ENCODE peak calls at places on chromosomes 3 and 15, in six cellular contexts. One of them, this sample, is unnamed.
A peak's percentile ranks its signal among the peaks of the same experiment; 100 is the strongest.

GRCh38 chr15:59005579-59005978 is 18.1 kb downstream of the RNF111 start:
- DNase-seq in PC-3: no peak
- DNase-seq in neuronal stem cell: no peak
- DNase-seq in lung: no peak
- DNase-seq in GM23248: peak; percentile 24
- DNase-seq in mesendoderm: no peak
- DNase-seq in this sample: no peak

GRCh38 chr3:16070707-16071106 is 103.8 kb upstream of the GALNT15 start:
- DNase-seq in PC-3: no peak
- DNase-seq in neuronal stem cell: no peak
- DNase-seq in lung: no peak
- DNase-seq in GM23248: no peak
- DNase-seq in mesendoderm: no peak
- DNase-seq in this sample: no peak

GRCh38 chr3:46699846-46700523 is 1.2 kb upstream of the TMIE start:
- DNase-seq in PC-3: no peak
- DNase-seq in neuronal stem cell: no peak
- DNase-seq in lung: peak; percentile 68
- DNase-seq in GM23248: no peak
- DNase-seq in mesendoderm: no peak
- DNase-seq in this sample: no peak

GRCh38 chr3:147359177-147360062 is 46.9 kb downstream of the ZIC4 start:
- DNase-seq in PC-3: no peak
- DNase-seq in neuronal stem cell: no peak
- DNase-seq in lung: no peak
- DNase-seq in GM23248: no peak
- DNase-seq in mesendoderm: no peak
- DNase-seq in this sample: no peak

GRCh38 chr15:73647259-73648026 is 14.3 kb upstream of the NPTN start:
- DNase-seq in PC-3: peak; percentile 91
- DNase-seq in neuronal stem cell: no peak
- DNase-seq in lung: no peak
- DNase-seq in GM23248: peak; percentile 32
- DNase-seq in mesendoderm: no peak
- DNase-seq in this sample: peak; percentile 84

GRCh38 chr15:40065166-40065565 is 26.2 kb upstream of the SRP14 start:
- DNase-seq in PC-3: no peak
- DNase-seq in neuronal stem cell: no peak
- DNase-seq in lung: no peak
- DNase-seq in GM23248: no peak
- DNase-seq in mesendoderm: no peak
- DNase-seq in this sample: no peak

GRCh38 chr3:159751141-159751540 is 237.5 kb upstream of the IL12A start:
- DNase-seq in PC-3: no peak
- DNase-seq in neuronal stem cell: no peak
- DNase-seq in lung: no peak
- DNase-seq in GM23248: peak; percentile 66
- DNase-seq in mesendoderm: no peak
- DNase-seq in this sample: no peak

GRCh38 chr3:119927190-119927589 is 145.3 kb downstream of the NR1I2 start:
- DNase-seq in PC-3: no peak
- DNase-seq in neuronal stem cell: no peak
- DNase-seq in lung: no peak
- DNase-seq in GM23248: no peak
- DNase-seq in mesendoderm: no peak
- DNase-seq in this sample: no peak

DNA sequence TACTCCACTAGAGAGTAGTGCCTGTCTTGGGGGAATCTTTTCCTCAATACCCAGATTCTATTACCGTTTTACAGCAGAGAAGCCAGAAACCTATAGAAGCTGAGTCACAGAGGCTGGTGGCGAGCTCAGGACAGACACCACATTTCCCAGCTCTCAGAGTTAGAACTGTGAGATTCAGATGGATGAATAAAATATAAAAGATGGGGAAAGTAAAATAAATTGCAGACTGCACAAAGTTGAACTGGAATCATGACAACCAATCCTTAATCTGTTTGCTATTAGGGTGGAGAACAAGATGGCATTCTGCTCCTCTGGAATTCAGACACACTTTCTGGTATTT is 40.5 kb upstream of the CMSS1 start:
- DNase-seq in PC-3: no peak
- DNase-seq in neuronal stem cell: no peak
- DNase-seq in lung: no peak
- DNase-seq in GM23248: no peak
- DNase-seq in mesendoderm: no peak
- DNase-seq in this sample: no peak
- H3K4me3 ChIP-seq in PC-3: no peak overlapping the region
- H3K4me3 ChIP-seq in neuronal stem cell: no peak overlapping the region
- H3K4me3 ChIP-seq in lung: no peak overlapping the region
- H3K4me3 ChIP-seq in GM23248: no peak overlapping the region
- H3K4me3 ChIP-seq in mesendoderm: no peak overlapping the region
- H3K4me3 ChIP-seq in this sample: no peak overlapping the region

GRCh38 chr15:51782357-51782896 is 31.0 kb downstream of the TMOD2 start:
- DNase-seq in PC-3: peak; percentile 50
- DNase-seq in neuronal stem cell: no peak
- DNase-seq in lung: no peak
- DNase-seq in GM23248: peak; percentile 6
- DNase-seq in mesendoderm: peak; percentile 48
- DNase-seq in this sample: peak; percentile 44

GRCh38 chr15:51781506-51781905 is 30.1 kb downstream of the TMOD2 start:
- DNase-seq in PC-3: no peak
- DNase-seq in neuronal stem cell: no peak
- DNase-seq in lung: no peak
- DNase-seq in GM23248: no peak
- DNase-seq in mesendoderm: no peak
- DNase-seq in this sample: peak; percentile 19

GRCh38 chr15:51780636-51781035 is 29.2 kb downstream of the TMOD2 start:
- DNase-seq in PC-3: peak; percentile 65
- DNase-seq in neuronal stem cell: no peak
- DNase-seq in lung: no peak
- DNase-seq in GM23248: peak; percentile 39
- DNase-seq in mesendoderm: no peak
- DNase-seq in this sample: peak; percentile 73

DNA sequence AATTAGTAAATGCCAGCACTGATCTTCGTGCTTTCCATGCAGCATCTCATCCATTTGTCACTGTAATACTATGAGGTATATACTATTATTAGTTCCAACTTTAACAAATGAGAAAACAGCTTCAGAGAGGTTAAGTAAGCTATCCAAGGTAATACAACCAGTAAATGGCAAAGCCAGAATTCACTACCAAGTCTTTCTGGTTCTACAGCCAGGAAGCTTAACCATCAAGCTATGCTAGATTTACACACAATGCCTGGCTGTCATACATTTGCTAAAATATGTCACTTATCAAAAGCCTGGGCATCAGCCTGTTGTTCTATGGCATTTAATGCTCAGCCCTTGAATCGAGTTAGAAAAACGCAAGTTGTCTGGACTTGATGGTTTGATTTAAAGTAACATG is 32.6 kb downstream of the TMOD2 start:
- DNase-seq in PC-3: no peak
- DNase-seq in neuronal stem cell: no peak
- DNase-seq in lung: no peak
- DNase-seq in GM23248: no peak
- DNase-seq in mesendoderm: no peak
- DNase-seq in this sample: no peak
- H3K4me3 ChIP-seq in PC-3: no peak overlapping the region
- H3K4me3 ChIP-seq in neuronal stem cell: no peak overlapping the region
- H3K4me3 ChIP-seq in lung: no peak overlapping the region
- H3K4me3 ChIP-seq in GM23248: no peak overlapping the region
- H3K4me3 ChIP-seq in mesendoderm: no peak overlapping the region
- H3K4me3 ChIP-seq in this sample: no peak overlapping the region

DNA sequence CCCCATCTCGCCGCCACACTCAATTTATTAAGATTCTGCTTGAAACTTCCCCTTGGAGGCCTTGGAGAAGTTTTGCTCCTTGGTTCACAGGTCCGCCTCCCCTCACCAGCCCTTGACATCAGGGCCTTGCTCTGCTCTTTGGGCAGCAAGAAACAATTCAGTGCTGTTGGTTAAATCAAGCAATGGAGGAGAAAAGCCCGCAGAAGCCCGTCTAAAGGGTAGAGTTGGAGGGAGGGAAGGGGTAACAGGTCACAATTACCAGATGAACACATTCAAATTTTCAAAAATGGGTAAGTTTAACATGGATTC is 429 bp downstream of the PARP9 start:
- DNase-seq in PC-3: no peak
- DNase-seq in neuronal stem cell: no peak
- DNase-seq in lung: peak; percentile 29
- DNase-seq in GM23248: peak; percentile 43
- DNase-seq in mesendoderm: peak; percentile 21
- DNase-seq in this sample: no peak
- H3K4me3 ChIP-seq in PC-3: peak overlapping the region; percentile 81
- H3K4me3 ChIP-seq in neuronal stem cell: no peak overlapping the region
- H3K4me3 ChIP-seq in lung: peak overlapping the region; percentile 94
- H3K4me3 ChIP-seq in GM23248: peak overlapping the region; percentile 91
- H3K4me3 ChIP-seq in mesendoderm: no peak overlapping the region
- H3K4me3 ChIP-seq in this sample: peak overlapping the region; percentile 67

GRCh38 chr3:11611271-11611893 is 32.3 kb downstream of the VGLL4 start:
- DNase-seq in PC-3: no peak
- DNase-seq in neuronal stem cell: no peak
- DNase-seq in lung: no peak
- DNase-seq in GM23248: no peak
- DNase-seq in mesendoderm: no peak
- DNase-seq in this sample: no peak

GRCh38 chr3:11609481-11609880 is 34.2 kb downstream of the VGLL4 start:
- DNase-seq in PC-3: no peak
- DNase-seq in neuronal stem cell: no peak
- DNase-seq in lung: no peak
- DNase-seq in GM23248: no peak
- DNase-seq in mesendoderm: no peak
- DNase-seq in this sample: no peak

GRCh38 chr3:11612515-11613184 is 31.1 kb downstream of the VGLL4 start:
- DNase-seq in PC-3: no peak
- DNase-seq in neuronal stem cell: no peak
- DNase-seq in lung: no peak
- DNase-seq in GM23248: peak; percentile 34
- DNase-seq in mesendoderm: no peak
- DNase-seq in this sample: no peak

GRCh38 chr3:11610044-11610671 is 33.6 kb downstream of the VGLL4 start:
- DNase-seq in PC-3: no peak
- DNase-seq in neuronal stem cell: no peak
- DNase-seq in lung: no peak
- DNase-seq in GM23248: no peak
- DNase-seq in mesendoderm: no peak
- DNase-seq in this sample: no peak

GRCh38 chr3:11610700-11611099 is 33.0 kb downstream of the VGLL4 start:
- DNase-seq in PC-3: no peak
- DNase-seq in neuronal stem cell: no peak
- DNase-seq in lung: no peak
- DNase-seq in GM23248: no peak
- DNase-seq in mesendoderm: no peak
- DNase-seq in this sample: no peak
- H3K4me3 ChIP-seq in PC-3: no peak overlapping the region
- H3K4me3 ChIP-seq in neuronal stem cell: no peak overlapping the region
- H3K4me3 ChIP-seq in lung: no peak overlapping the region
- H3K4me3 ChIP-seq in GM23248: no peak overlapping the region
- H3K4me3 ChIP-seq in mesendoderm: no peak overlapping the region
- H3K4me3 ChIP-seq in this sample: no peak overlapping the region